ENCODE peak calls at places on chromosomes 16 and 17, in five cellular contexts. R, G, T, K and U are unnamed samples.

GRCh38 chr16:1510941-1511351 is 17.8 kb downstream of the TELO2 start:
- DNase-seq in R (no peak), G (no peak), T (no peak), K (no peak), U (peak)

GRCh38 chr17:4161179-4161559 is 18.2 kb downstream of the CYB5D2 start:
- DNase-seq in T (no peak), R (peak), K (no peak), G (no peak), U (peak)

GRCh38 chr17:15882058-15882720 is 62.7 kb upstream of the ADORA2B start:
- DNase-seq in K (no peak), T (no peak), G (peak), R (no peak), U (peak)

GRCh38 chr16:9683677-9684076 is 498.6 kb downstream of the GRIN2A start:
- DNase-seq in T (no peak), K (no peak), G (no peak), R (no peak), U (no peak)

GRCh38 chr16:46857261-46857962 is 26.4 kb upstream of the C16orf87 start:
- DNase-seq in T (no peak), R (peak), K (no peak), G (peak), U (peak)

GRCh38 chr17:27565874-27566672 is 64.9 kb upstream of the LGALS9 start:
- DNase-seq in K (no peak), T (no peak), G (no peak), R (no peak), U (no peak)

GRCh38 chr16:61885343-61885742 is 150.9 kb downstream of the CDH8 start:
- DNase-seq in T (no peak), K (no peak), R (no peak), G (no peak), U (no peak)

GRCh38 chr17:81396278-81396721 is 1.0 kb downstream of the BAHCC1 start:
- DNase-seq in R (no peak), G (no peak), K (no peak), T (no peak), U (no peak)

GRCh38 chr16:88730632-88731607 is 24.6 kb downstream of the CTU2 start:
- DNase-seq in K (no peak), R (no peak), G (no peak), T (no peak), U (no peak)

GRCh38 chr16:85707528-85708095 is 18.9 kb upstream of the GINS2 start:
- DNase-seq in T (no peak), R (no peak), G (no peak), K (no peak), U (no peak)

GRCh38 chr17:36602030-36602737 is 801 bp downstream of the MRM1 start:
- DNase-seq in R (no peak), G (peak), K (no peak), T (no peak), U (peak)

GRCh38 chr16:15484662-15485061 is 50.3 kb downstream of the BMERB1 start:
- DNase-seq in K (no peak), T (no peak), G (no peak), R (peak), U (no peak)

GRCh38 chr16:8958344-8958808 is 5.3 kb downstream of the USP7 start:
- DNase-seq in G (peak), T (no peak), R (peak), K (peak), U (no peak)

GRCh38 chr17:77423589-77424451 is 283.1 kb downstream of the SEC14L1 start:
- DNase-seq in T (no peak), R (peak), K (no peak), G (no peak), U (no peak)

GRCh38 chr16:11963706-11964105 is 1.3 kb upstream of the TNFRSF17 start:
- DNase-seq in R (no peak), K (no peak), T (no peak), G (no peak), U (no peak)

GRCh38 chr17:61218438-61218837 is 181.2 kb upstream of the TBX2 start:
- DNase-seq in R (peak), T (no peak), K (no peak), G (no peak), U (no peak)

GRCh38 chr17:68777243-68777855 is 176.2 kb upstream of the FAM20A start:
- DNase-seq in G (peak), T (peak), K (peak), R (peak), U (peak)

GRCh38 chr16:9647981-9648701 is 534.1 kb downstream of the GRIN2A start:
- DNase-seq in G (peak), K (no peak), T (peak), R (peak), U (peak)

GRCh38 chr17:63173903-63174302 is 207.9 kb downstream of the TANC2 start:
- DNase-seq in G (no peak), R (no peak), K (no peak), T (no peak), U (no peak)

GRCh38 chr17:67558740-67559380 is 158.9 kb upstream of the NOL11 start:
- DNase-seq in R (peak), T (no peak), K (no peak), G (no peak), U (no peak)